ENCODE peak calls at places on chromosomes 7 and 10, in nine cellular contexts. M is HTR-8/SVneo; B is HAP-1; W is stimulated activated CD8-positive, alpha-beta memory T cell treated with anti-CD3 and anti-CD28 coated beads, Interleukin-4, amount 100 ng/mL, for 24 hours; S is omental fat pad; N is renal cortical epithelial cell; I is HS-27A; Y is left lung; C is activated T-helper 1 cell treated with anti-CD3 and anti-CD28 coated beads, Interleukin-2, amount 50 U/mL, for 16 hours. H is an unnamed sample.

GRCh38 chr7:102230593-102230992 is 56.1 kb upstream of the SH2B2 start:
- DNase-seq in M (no peak), B (no peak), W (no peak), S (no peak), N (no peak), I (no peak), Y (peak), C (no peak), H (peak)

GRCh38 chr7:155208681-155209477 is 88.8 kb upstream of the INSIG1 start:
- DNase-seq in M (no peak), B (no peak), W (no peak), S (peak), N (peak), I (no peak), Y (peak), C (no peak), H (no peak)

GRCh38 chr10:106360870-106361269 is 803.6 kb downstream of the SORCS1 start:
- DNase-seq in M (no peak), B (no peak), W (no peak), S (no peak), N (peak), I (no peak), Y (no peak), C (no peak), H (peak)

GRCh38 chr7:73573791-73574190 is 4.6 kb downstream of the TBL2 start:
- DNase-seq in M (no peak), B (no peak), W (no peak), S (no peak), N (no peak), I (no peak), Y (no peak), C (no peak), H (no peak)

GRCh38 chr7:76358053-76358477 is 726 bp downstream of the YWHAG start:
- DNase-seq in M (no peak), B (peak), W (peak), S (peak), N (no peak), I (no peak), Y (peak), C (peak), H (no peak)

GRCh38 chr7:84629640-84630318 is 435.2 kb upstream of the SEMA3A start:
- DNase-seq in M (no peak), B (no peak), W (no peak), S (no peak), N (no peak), I (no peak), Y (no peak), C (no peak), H (peak)

GRCh38 chr10:95249467-95249866 is 41.3 kb downstream of the PDLIM1 start:
- DNase-seq in M (no peak), B (no peak), W (no peak), S (no peak), N (no peak), I (no peak), Y (no peak), C (no peak), H (no peak)

GRCh38 chr7:157427811-157428553 is 91.2 kb downstream of the DNAJB6 start:
- DNase-seq in M (no peak), B (no peak), W (no peak), S (no peak), N (no peak), I (no peak), Y (peak), C (no peak), H (no peak)

GRCh38 chr7:32154797-32155196 is 84.6 kb upstream of the PDE1C start:
- DNase-seq in M (no peak), B (no peak), W (no peak), S (no peak), N (no peak), I (no peak), Y (no peak), C (no peak), H (no peak)

GRCh38 chr7:84452618-84453017 is 258.0 kb upstream of the SEMA3A start:
- DNase-seq in M (no peak), B (no peak), W (no peak), S (no peak), N (peak), I (no peak), Y (no peak), C (no peak), H (no peak)

GRCh38 chr7:100585511-100586265 is at the start of gene LRCH4:
- DNase-seq in M (peak), B (peak), W (peak), S (no peak), N (no peak), I (no peak), Y (peak), C (peak), H (peak)

GRCh38 chr10:22977751-22978150 is 49.9 kb downstream of the ARMC3 start:
- DNase-seq in M (no peak), B (no peak), W (no peak), S (no peak), N (peak), I (no peak), Y (no peak), C (no peak), H (no peak)

GRCh38 chr10:63561421-63561820 is 40.2 kb downstream of the REEP3 start:
- DNase-seq in M (no peak), B (no peak), W (no peak), S (no peak), N (no peak), I (no peak), Y (no peak), C (no peak), H (no peak)

GRCh38 chr7:107953265-107953923 is 49.6 kb downstream of the LAMB1 start:
- DNase-seq in M (no peak), B (no peak), W (no peak), S (no peak), N (no peak), I (no peak), Y (no peak), C (no peak), H (no peak)

GRCh38 chr10:130470973-130471372 is 334.8 kb downstream of the GLRX3 start:
- DNase-seq in M (no peak), B (no peak), W (no peak), S (no peak), N (no peak), I (no peak), Y (no peak), C (no peak), H (no peak)

GRCh38 chr10:42367532-42368230 is 270.7 kb downstream of the ZNF33B start:
- DNase-seq in M (peak), B (no peak), W (peak), S (peak), N (peak), I (peak), Y (peak), C (no peak), H (peak)

GRCh38 chr7:92731327-92732063 is 104.9 kb downstream of the CDK6 start:
- DNase-seq in M (no peak), B (no peak), W (no peak), S (no peak), N (peak), I (no peak), Y (no peak), C (no peak), H (peak)

GRCh38 chr10:113433711-113434110 is 119.1 kb upstream of the HABP2 start:
- DNase-seq in M (no peak), B (no peak), W (no peak), S (no peak), N (no peak), I (no peak), Y (no peak), C (no peak), H (no peak)

GRCh38 chr7:156056548-156056947 is 244.3 kb upstream of the SHH start:
- DNase-seq in M (no peak), B (no peak), W (no peak), S (no peak), N (no peak), I (no peak), Y (no peak), C (no peak), H (no peak)

GRCh38 chr10:85784792-85785191 is 581.8 kb downstream of the GRID1 start:
- DNase-seq in M (no peak), B (no peak), W (no peak), S (no peak), N (no peak), I (no peak), Y (no peak), C (no peak), H (no peak)

GRCh38 chr10:131177431-131178327 is 133.8 kb downstream of the TCERG1L start:
- DNase-seq in M (no peak), B (no peak), W (no peak), S (no peak), N (no peak), I (no peak), Y (no peak), C (no peak), H (no peak)

GRCh38 chr10:101897633-101898032 is 54.0 kb upstream of the KCNIP2 start:
- DNase-seq in M (no peak), B (no peak), W (no peak), S (no peak), N (peak), I (no peak), Y (no peak), C (no peak), H (peak)

GRCh38 chr7:16586081-16586874 is 59.3 kb downstream of the ANKMY2 start:
- DNase-seq in M (no peak), B (no peak), W (no peak), S (no peak), N (no peak), I (no peak), Y (peak), C (no peak), H (no peak)

GRCh38 chr10:95401704-95402469 is 111.1 kb upstream of the PDLIM1 start:
- DNase-seq in M (no peak), B (no peak), W (no peak), S (no peak), N (no peak), I (no peak), Y (no peak), C (no peak), H (no peak)

GRCh38 chr10:100993986-100994708 is 5.5 kb upstream of the LZTS2 start:
- DNase-seq in M (no peak), B (peak), W (no peak), S (no peak), N (no peak), I (no peak), Y (no peak), C (no peak), H (no peak)

GRCh38 chr10:131316321-131317075 is 5.0 kb upstream of the TCERG1L start:
- DNase-seq in M (no peak), B (no peak), W (no peak), S (no peak), N (no peak), I (no peak), Y (peak), C (no peak), H (no peak)

GRCh38 chr7:6359021-6359420 is 86.6 kb upstream of the CYTH3 start:
- DNase-seq in M (no peak), B (peak), W (no peak), S (no peak), N (no peak), I (no peak), Y (no peak), C (no peak), H (no peak)

GRCh38 chr10:27413387-27413786 is 90.7 kb upstream of the RAB18 start:
- DNase-seq in M (no peak), B (no peak), W (no peak), S (no peak), N (no peak), I (no peak), Y (no peak), C (no peak), H (no peak)

GRCh38 chr10:95260397-95260881 is 30.4 kb downstream of the PDLIM1 start:
- DNase-seq in M (peak), B (no peak), W (no peak), S (no peak), N (peak), I (peak), Y (no peak), C (no peak), H (peak)

GRCh38 chr10:20767028-20767427 is 130.1 kb downstream of the NEBL start:
- DNase-seq in M (peak), B (no peak), W (no peak), S (no peak), N (peak), I (no peak), Y (no peak), C (no peak), H (peak)

GRCh38 chr10:102135956-102136526 is 3.2 kb downstream of the PPRC1 start:
- DNase-seq in M (no peak), B (no peak), W (no peak), S (no peak), N (no peak), I (no peak), Y (no peak), C (no peak), H (no peak)

GRCh38 chr7:133253522-133253882 is 624 bp downstream of the EXOC4 start:
- DNase-seq in M (no peak), B (no peak), W (no peak), S (no peak), N (peak), I (no peak), Y (no peak), C (no peak), H (no peak)

H was measured in bronchial epithelial cell.